ENCODE peak calls at places on chromosomes 7 and 10, in six cellular contexts. One of them, this sample, is unnamed.

GRCh38 chr7:47950714-47951113 is 2.4 kb upstream of the PKD1L1 start:
- DNase-seq in non-pigmented ciliary epithelial cell: no peak
- DNase-seq in NCI-H1436: no peak
- DNase-seq in fibroblast of mammary gland: no peak
- DNase-seq in HS-27A: no peak
- DNase-seq in stimulated activated CD4-positive, alpha-beta T cell treated with anti-CD3 and anti-CD28 coated beads, Interleukin-2, amount 100 ng/mL, for 24 hours: no peak
- DNase-seq in this sample: no peak

GRCh38 chr7:136030867-136031318 is 53.7 kb upstream of the MTPN start:
- DNase-seq in non-pigmented ciliary epithelial cell: no peak
- DNase-seq in NCI-H1436: no peak
- DNase-seq in stimulated activated CD4-positive, alpha-beta T cell treated with anti-CD3 and anti-CD28 coated beads, Interleukin-2, amount 100 ng/mL, for 24 hours: no peak
- DNase-seq in fibroblast of mammary gland: peak
- DNase-seq in HS-27A: no peak
- DNase-seq in this sample: no peak

GRCh38 chr10:6737080-6737641 is 157.1 kb upstream of the PRKCQ start:
- DNase-seq in HS-27A: no peak
- DNase-seq in stimulated activated CD4-positive, alpha-beta T cell treated with anti-CD3 and anti-CD28 coated beads, Interleukin-2, amount 100 ng/mL, for 24 hours: no peak
- DNase-seq in NCI-H1436: no peak
- DNase-seq in non-pigmented ciliary epithelial cell: no peak
- DNase-seq in fibroblast of mammary gland: peak
- DNase-seq in this sample: no peak

GRCh38 chr10:115801987-115802386 is 471.0 kb downstream of the GFRA1 start:
- DNase-seq in non-pigmented ciliary epithelial cell: no peak
- DNase-seq in HS-27A: no peak
- DNase-seq in NCI-H1436: no peak
- DNase-seq in fibroblast of mammary gland: no peak
- DNase-seq in stimulated activated CD4-positive, alpha-beta T cell treated with anti-CD3 and anti-CD28 coated beads, Interleukin-2, amount 100 ng/mL, for 24 hours: no peak
- DNase-seq in this sample: no peak

GRCh38 chr10:28293238-28294168 is 9.4 kb downstream of the MPP7 start:
- DNase-seq in stimulated activated CD4-positive, alpha-beta T cell treated with anti-CD3 and anti-CD28 coated beads, Interleukin-2, amount 100 ng/mL, for 24 hours: no peak
- DNase-seq in HS-27A: no peak
- DNase-seq in non-pigmented ciliary epithelial cell: no peak
- DNase-seq in fibroblast of mammary gland: no peak
- DNase-seq in NCI-H1436: no peak
- DNase-seq in this sample: no peak

GRCh38 chr7:665751-666453 is 60.6 kb upstream of the DNAAF5 start:
- DNase-seq in fibroblast of mammary gland: peak
- DNase-seq in non-pigmented ciliary epithelial cell: no peak
- DNase-seq in stimulated activated CD4-positive, alpha-beta T cell treated with anti-CD3 and anti-CD28 coated beads, Interleukin-2, amount 100 ng/mL, for 24 hours: no peak
- DNase-seq in HS-27A: no peak
- DNase-seq in NCI-H1436: no peak
- DNase-seq in this sample: no peak

GRCh38 chr7:137081694-137082093 is 213.2 kb downstream of the CHRM2 start:
- DNase-seq in stimulated activated CD4-positive, alpha-beta T cell treated with anti-CD3 and anti-CD28 coated beads, Interleukin-2, amount 100 ng/mL, for 24 hours: no peak
- DNase-seq in NCI-H1436: no peak
- DNase-seq in HS-27A: peak
- DNase-seq in non-pigmented ciliary epithelial cell: peak
- DNase-seq in fibroblast of mammary gland: peak
- DNase-seq in this sample: no peak

GRCh38 chr7:107047902-107048782 is 3.6 kb downstream of the PRKAR2B start:
- DNase-seq in fibroblast of mammary gland: no peak
- DNase-seq in stimulated activated CD4-positive, alpha-beta T cell treated with anti-CD3 and anti-CD28 coated beads, Interleukin-2, amount 100 ng/mL, for 24 hours: no peak
- DNase-seq in NCI-H1436: no peak
- DNase-seq in HS-27A: no peak
- DNase-seq in non-pigmented ciliary epithelial cell: no peak
- DNase-seq in this sample: no peak

GRCh38 chr10:63614371-63614891 is 93.2 kb downstream of the REEP3 start:
- DNase-seq in NCI-H1436: no peak
- DNase-seq in HS-27A: no peak
- DNase-seq in fibroblast of mammary gland: peak
- DNase-seq in stimulated activated CD4-positive, alpha-beta T cell treated with anti-CD3 and anti-CD28 coated beads, Interleukin-2, amount 100 ng/mL, for 24 hours: no peak
- DNase-seq in non-pigmented ciliary epithelial cell: no peak
- DNase-seq in this sample: peak

GRCh38 chr7:31811650-31812461 is 124.8 kb downstream of the PPP1R17 start:
- DNase-seq in fibroblast of mammary gland: peak
- DNase-seq in stimulated activated CD4-positive, alpha-beta T cell treated with anti-CD3 and anti-CD28 coated beads, Interleukin-2, amount 100 ng/mL, for 24 hours: no peak
- DNase-seq in non-pigmented ciliary epithelial cell: no peak
- DNase-seq in NCI-H1436: no peak
- DNase-seq in HS-27A: no peak
- DNase-seq in this sample: no peak

GRCh38 chr7:44765579-44766415 is 17.1 kb downstream of the ZMIZ2 start:
- DNase-seq in fibroblast of mammary gland: no peak
- DNase-seq in HS-27A: no peak
- DNase-seq in non-pigmented ciliary epithelial cell: no peak
- DNase-seq in NCI-H1436: no peak
- DNase-seq in stimulated activated CD4-positive, alpha-beta T cell treated with anti-CD3 and anti-CD28 coated beads, Interleukin-2, amount 100 ng/mL, for 24 hours: no peak
- DNase-seq in this sample: no peak

GRCh38 chr10:110304394-110304779 is 333 bp downstream of the SMNDC1 start:
- DNase-seq in NCI-H1436: no peak
- DNase-seq in non-pigmented ciliary epithelial cell: no peak
- DNase-seq in HS-27A: no peak
- DNase-seq in fibroblast of mammary gland: no peak
- DNase-seq in stimulated activated CD4-positive, alpha-beta T cell treated with anti-CD3 and anti-CD28 coated beads, Interleukin-2, amount 100 ng/mL, for 24 hours: no peak
- DNase-seq in this sample: no peak

GRCh38 chr7:104967088-104967487 is 46.9 kb upstream of the KMT2E start:
- DNase-seq in NCI-H1436: no peak
- DNase-seq in HS-27A: no peak
- DNase-seq in fibroblast of mammary gland: peak
- DNase-seq in stimulated activated CD4-positive, alpha-beta T cell treated with anti-CD3 and anti-CD28 coated beads, Interleukin-2, amount 100 ng/mL, for 24 hours: no peak
- DNase-seq in non-pigmented ciliary epithelial cell: no peak
- DNase-seq in this sample: no peak

GRCh38 chr10:78543749-78544446 is 510.2 kb downstream of the RPS24 start:
- DNase-seq in fibroblast of mammary gland: peak
- DNase-seq in HS-27A: no peak
- DNase-seq in NCI-H1436: no peak
- DNase-seq in stimulated activated CD4-positive, alpha-beta T cell treated with anti-CD3 and anti-CD28 coated beads, Interleukin-2, amount 100 ng/mL, for 24 hours: no peak
- DNase-seq in non-pigmented ciliary epithelial cell: peak
- DNase-seq in this sample: peak

GRCh38 chr10:132987671-132988571 is 45.6 kb upstream of the CFAP46 start:
- DNase-seq in HS-27A: no peak
- DNase-seq in NCI-H1436: no peak
- DNase-seq in non-pigmented ciliary epithelial cell: peak
- DNase-seq in fibroblast of mammary gland: peak
- DNase-seq in stimulated activated CD4-positive, alpha-beta T cell treated with anti-CD3 and anti-CD28 coated beads, Interleukin-2, amount 100 ng/mL, for 24 hours: no peak
- DNase-seq in this sample: peak

GRCh38 chr10:101569838-101570763 is 18.0 kb downstream of the POLL start:
- DNase-seq in non-pigmented ciliary epithelial cell: no peak
- DNase-seq in NCI-H1436: peak
- DNase-seq in fibroblast of mammary gland: peak
- DNase-seq in HS-27A: no peak
- DNase-seq in stimulated activated CD4-positive, alpha-beta T cell treated with anti-CD3 and anti-CD28 coated beads, Interleukin-2, amount 100 ng/mL, for 24 hours: peak
- DNase-seq in this sample: peak

GRCh38 chr7:150966002-150966401 is 12.1 kb downstream of the KCNH2 start:
- DNase-seq in non-pigmented ciliary epithelial cell: no peak
- DNase-seq in fibroblast of mammary gland: no peak
- DNase-seq in stimulated activated CD4-positive, alpha-beta T cell treated with anti-CD3 and anti-CD28 coated beads, Interleukin-2, amount 100 ng/mL, for 24 hours: no peak
- DNase-seq in HS-27A: no peak
- DNase-seq in NCI-H1436: no peak
- DNase-seq in this sample: no peak

GRCh38 chr10:32981760-32982159 is 23.7 kb upstream of the ITGB1 start:
- DNase-seq in fibroblast of mammary gland: peak
- DNase-seq in NCI-H1436: no peak
- DNase-seq in stimulated activated CD4-positive, alpha-beta T cell treated with anti-CD3 and anti-CD28 coated beads, Interleukin-2, amount 100 ng/mL, for 24 hours: no peak
- DNase-seq in non-pigmented ciliary epithelial cell: no peak
- DNase-seq in HS-27A: no peak
- DNase-seq in this sample: no peak